ENCODE peak calls at places on chromosomes 12 and 14, in five cellular contexts. D, L, T, W and S are unnamed samples.
A peak's percentile ranks its signal among the peaks of the same experiment; 100 is the strongest.

GRCh38 chr12:24066865-24067264 is 117.4 kb upstream of the SOX5 start:
- DNase-seq in L (no peak), T (no peak), W (no peak), D (no peak), S (no peak)

GRCh38 chr12:69935651-69936100 is 110.6 kb downstream of the MYRFL start:
- DNase-seq in L (no peak), T (no peak), W (no peak), D (peak; percentile 22), S (no peak)

GRCh38 chr14:23366163-23366921 is 1.4 kb upstream of the EFS start:
- DNase-seq in T (no peak), L (peak; percentile 87), D (peak; percentile 77), W (no peak), S (peak; percentile 30)

GRCh38 chr12:32702470-32702869 is 23.4 kb downstream of the DNM1L start:
- DNase-seq in D (no peak), L (no peak), T (no peak), W (no peak), S (no peak)

GRCh38 chr14:38074091-38074490 is 133.6 kb upstream of the SSTR1 start:
- DNase-seq in W (no peak), L (no peak), D (no peak), T (no peak), S (no peak)

GRCh38 chr14:92846162-92846897 is 52.2 kb downstream of the GOLGA5 start:
- DNase-seq in T (peak; percentile 72), L (no peak), W (no peak), D (no peak), S (no peak)

GRCh38 chr12:38998887-38999482 is 93.6 kb upstream of the CPNE8 start:
- DNase-seq in T (no peak), L (no peak), W (no peak), D (no peak), S (no peak)

GRCh38 chr14:29503903-29504302 is 423.7 kb downstream of the PRKD1 start:
- DNase-seq in D (no peak), T (no peak), W (no peak), L (no peak), S (no peak)

GRCh38 chr12:50333441-50333840 is 50.1 kb upstream of the LIMA1 start:
- DNase-seq in D (no peak), L (no peak), T (no peak), W (no peak), S (no peak)

GRCh38 chr14:102047808-102048540 is 38.9 kb downstream of the HSP90AA1 start:
- DNase-seq in L (no peak), D (no peak), W (no peak), T (no peak), S (no peak)

GRCh38 chr14:46580941-46581671 is 70.5 kb downstream of the RPL10L start:
- DNase-seq in T (peak; percentile 48), D (peak; percentile 53), W (no peak), L (no peak), S (no peak)

GRCh38 chr12:121001841-121002483 is 14.3 kb downstream of the C12orf43 start:
- DNase-seq in L (no peak), W (no peak), D (no peak), T (peak; percentile 19), S (no peak)

GRCh38 chr12:5022465-5023061 is 21.1 kb upstream of the KCNA5 start:
- DNase-seq in W (no peak), L (no peak), D (peak; percentile 32), T (peak; percentile 45), S (no peak)

GRCh38 chr14:54381821-54382220 is 15.0 kb upstream of the CDKN3 start:
- DNase-seq in D (no peak), L (no peak), T (no peak), W (no peak), S (no peak)

GRCh38 chr14:77086951-77087350 is 11.1 kb upstream of the CIPC start:
- DNase-seq in T (no peak), L (no peak), W (no peak), D (no peak), S (no peak)

GRCh38 chr12:110200124-110200417 is 75.9 kb downstream of the IFT81 start:
- DNase-seq in T (no peak), W (no peak), D (no peak), L (no peak), S (no peak)

GRCh38 chr12:104852904-104853303 is 105.2 kb downstream of the SLC41A2 start:
- DNase-seq in L (no peak), W (no peak), T (no peak), D (no peak), S (no peak)

GRCh38 chr12:34300376-34301250 is 278.3 kb downstream of the ALG10 start:
- DNase-seq in W (no peak), D (no peak), L (no peak), T (no peak), S (no peak)

GRCh38 chr12:46380881-46381280 is 8.3 kb upstream of the SLC38A2 start:
- DNase-seq in T (no peak), D (no peak), L (no peak), W (no peak), S (no peak)

GRCh38 chr12:93146278-93146939 is 217.3 kb upstream of the EEA1 start:
- DNase-seq in L (no peak), T (peak; percentile 58), W (no peak), D (no peak), S (no peak)

GRCh38 chr12:3137268-3137761 is 60.1 kb downstream of the TSPAN9 start:
- DNase-seq in L (no peak), D (peak; percentile 25), W (no peak), T (peak; percentile 77), S (no peak)

GRCh38 chr14:65164068-65164824 is 61.9 kb upstream of the MAX start:
- DNase-seq in W (no peak), T (peak; percentile 54), D (peak; percentile 49), L (no peak), S (no peak)

GRCh38 chr12:105419606-105420005 is 89.1 kb downstream of the C12orf75 start:
- DNase-seq in L (no peak), T (no peak), D (no peak), W (no peak), S (no peak)

GRCh38 chr14:98470663-98471062 is 801.3 kb downstream of the BCL11B start:
- DNase-seq in D (no peak), W (no peak), T (no peak), L (no peak), S (no peak)

GRCh38 chr14:59185676-59186075 is 2.8 kb upstream of the DAAM1 start:
- DNase-seq in W (no peak), D (no peak), L (no peak), T (no peak), S (no peak)

GRCh38 chr12:122306407-122306806 is 40.1 kb upstream of the VPS33A start:
- DNase-seq in L (no peak), D (no peak), W (no peak), T (no peak), S (no peak)